ENCODE peak calls at places on chromosome 9, in four cellular contexts. U, E, S and J are unnamed samples.
A peak's percentile ranks its signal among the peaks of the same experiment; 100 is the strongest.

GRCh38 chr9:78296208-78296892 is 575 bp upstream of the PSAT1 start:
- DNase-seq in U (no peak), E (peak; percentile 62), S (no peak), J (peak; percentile 56)

GRCh38 chr9:83969602-83970001 is 10.4 kb downstream of the HNRNPK start:
- DNase-seq in U (no peak), E (no peak), S (no peak), J (no peak)

GRCh38 chr9:22840641-22841040 is 394.0 kb downstream of the DMRTA1 start:
- DNase-seq in U (no peak), E (no peak), S (no peak), J (no peak)

GRCh38 chr9:91178281-91179236 is 183.2 kb downstream of the AUH start:
- DNase-seq in U (no peak), E (no peak), S (no peak), J (no peak)

GRCh38 chr9:109143881-109144562 is 23.0 kb downstream of the FRRS1L start:
- DNase-seq in U (peak; percentile 23), E (peak; percentile 29), S (peak; percentile 72), J (peak; percentile 68)

GRCh38 chr9:77707696-77708095 is 59.6 kb upstream of the GNA14 start:
- DNase-seq in U (no peak), E (peak; percentile 62), S (no peak), J (no peak)

GRCh38 chr9:75186767-75187380 is 98.6 kb downstream of the OSTF1 start:
- DNase-seq in U (no peak), E (no peak), S (peak; percentile 12), J (no peak)

GRCh38 chr9:6646028-6646636 is 603 bp upstream of the GLDC start:
- DNase-seq in U (no peak), E (peak; percentile 18), S (no peak), J (no peak)

GRCh38 chr9:80197661-80198060 is 625.9 kb downstream of the TLE4 start:
- DNase-seq in U (no peak), E (no peak), S (no peak), J (no peak)

GRCh38 chr9:93094294-93095204 is 1.5 kb upstream of the CARD19 start:
- DNase-seq in U (no peak), E (no peak), S (no peak), J (no peak)

GRCh38 chr9:114487607-114488300 is 17.5 kb downstream of the WHRN start:
- DNase-seq in U (peak; percentile 34), E (peak; percentile 71), S (peak; percentile 78), J (peak; percentile 83)

GRCh38 chr9:118529210-118529609 is 825.0 kb downstream of the TLR4 start:
- DNase-seq in U (no peak), E (no peak), S (no peak), J (no peak)

GRCh38 chr9:133133680-133134418 is 12.8 kb upstream of the RALGDS start:
- DNase-seq in U (no peak), E (peak; percentile 91), S (peak; percentile 75), J (no peak)

GRCh38 chr9:87883274-87883673 is 597 bp downstream of the SPATA31E1 start:
- DNase-seq in U (no peak), E (no peak), S (no peak), J (peak; percentile 5)

GRCh38 chr9:76530458-76531100 is 71.6 kb downstream of the GCNT1 start:
- DNase-seq in U (no peak), E (no peak), S (no peak), J (no peak)

GRCh38 chr9:91682806-91683205 is 259.2 kb upstream of the NFIL3 start:
- DNase-seq in U (no peak), E (no peak), S (no peak), J (no peak)

GRCh38 chr9:93317495-93318094 is 133.7 kb downstream of the WNK2 start:
- DNase-seq in U (no peak), E (no peak), S (no peak), J (no peak)

GRCh38 chr9:134896834-134897583 is 16.4 kb downstream of the FCN2 start:
- DNase-seq in U (no peak), E (no peak), S (no peak), J (no peak)

GRCh38 chr9:126151031-126151670 is 175.5 kb upstream of the MVB12B start:
- DNase-seq in U (no peak), E (peak; percentile 72), S (no peak), J (no peak)

GRCh38 chr9:115204827-115205506 is 87.0 kb upstream of the TNC start:
- DNase-seq in U (no peak), E (no peak), S (no peak), J (no peak)

GRCh38 chr9:1876891-1877496 is 138.2 kb upstream of the SMARCA2 start:
- DNase-seq in U (peak; percentile 53), E (no peak), S (no peak), J (no peak)

GRCh38 chr9:107542814-107543213 is 53.2 kb upstream of the KLF4 start:
- DNase-seq in U (no peak), E (no peak), S (no peak), J (no peak)

GRCh38 chr9:95874989-95875304 is 544 bp upstream of the ERCC6L2 start:
- DNase-seq in U (no peak), E (peak; percentile 7), S (peak; percentile 47), J (peak; percentile 27)

GRCh38 chr9:87497604-87498045 is at the start of gene DAPK1:
- DNase-seq in U (no peak), E (peak; percentile 55), S (peak; percentile 81), J (peak; percentile 78)

GRCh38 chr9:21455320-21455719 is 15.1 kb downstream of the IFNA1 start:
- DNase-seq in U (no peak), E (peak; percentile 17), S (no peak), J (peak; percentile 69)

GRCh38 chr9:76216161-76216649 is 178.0 kb downstream of the RFK start:
- DNase-seq in U (no peak), E (no peak), S (no peak), J (no peak)

GRCh38 chr9:3513265-3513818 is 12.5 kb downstream of the RFX3 start:
- DNase-seq in U (no peak), E (no peak), S (no peak), J (no peak)

GRCh38 chr9:113920872-113921271 is 44.8 kb downstream of the ZNF618 start:
- DNase-seq in U (no peak), E (no peak), S (no peak), J (no peak)

GRCh38 chr9:34566972-34567371 is 22.6 kb downstream of the CNTFR start:
- DNase-seq in U (no peak), E (no peak), S (no peak), J (no peak)

GRCh38 chr9:2096376-2096970 is 81.3 kb downstream of the SMARCA2 start:
- DNase-seq in U (no peak), E (no peak), S (no peak), J (no peak)

GRCh38 chr9:125755340-125755739 is 8.2 kb downstream of the PBX3 start:
- DNase-seq in U (no peak), E (no peak), S (no peak), J (no peak)

GRCh38 chr9:7095054-7095453 is 337.3 kb downstream of the KDM4C start:
- DNase-seq in U (no peak), E (no peak), S (no peak), J (no peak)

GRCh38 chr9:133981589-133981957 is 10.6 kb downstream of the VAV2 start:
- DNase-seq in U (no peak), E (no peak), S (no peak), J (no peak)

GRCh38 chr9:123031963-123032362 is 1.5 kb upstream of the GPR21 start:
- DNase-seq in U (no peak), E (no peak), S (no peak), J (no peak)

GRCh38 chr9:36808246-36808645 is 225.8 kb downstream of the PAX5 start:
- DNase-seq in U (no peak), E (no peak), S (no peak), J (no peak)

GRCh38 chr9:16689352-16689938 is 181.0 kb downstream of the BNC2 start:
- DNase-seq in U (no peak), E (no peak), S (no peak), J (no peak)

GRCh38 chr9:8241201-8241600 is 441.6 kb upstream of the DMAC1 start:
- DNase-seq in U (no peak), E (no peak), S (no peak), J (no peak)

GRCh38 chr9:37220971-37221370 is 100.6 kb downstream of the ZCCHC7 start:
- DNase-seq in U (no peak), E (no peak), S (no peak), J (no peak)

GRCh38 chr9:123616707-123617106 is 260.7 kb downstream of the CRB2 start:
- DNase-seq in U (no peak), E (no peak), S (no peak), J (no peak)

GRCh38 chr9:18662320-18662719 is 188.4 kb downstream of the ADAMTSL1 start:
- DNase-seq in U (no peak), E (no peak), S (no peak), J (no peak)

GRCh38 chr9:18666987-18667772 is 193.2 kb downstream of the ADAMTSL1 start:
- DNase-seq in U (no peak), E (no peak), S (no peak), J (no peak)

GRCh38 chr9:18665947-18666346 is 192.0 kb downstream of the ADAMTSL1 start:
- DNase-seq in U (no peak), E (no peak), S (no peak), J (no peak)

GRCh38 chr9:18668944-18669343 is 195.0 kb downstream of the ADAMTSL1 start:
- DNase-seq in U (no peak), E (peak; percentile 20), S (no peak), J (no peak)

DNA sequence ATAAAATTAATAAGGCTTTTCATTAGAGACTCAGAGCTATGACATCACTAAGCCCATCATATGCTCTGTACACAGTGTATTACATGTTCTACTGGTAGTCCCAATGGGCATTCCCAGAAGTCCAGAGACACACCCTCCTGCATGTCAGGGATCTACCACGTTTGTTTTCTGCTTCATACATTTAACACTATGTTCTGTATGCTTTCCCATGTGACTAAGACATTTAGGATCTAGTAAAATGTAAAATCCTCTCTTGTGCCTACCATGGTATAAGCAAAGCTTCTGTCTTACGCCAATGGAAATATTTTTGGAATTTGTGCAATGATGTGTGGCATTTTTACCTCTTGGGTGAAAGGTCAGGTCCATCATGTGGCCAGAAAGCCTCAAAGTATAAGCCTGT is 192.4 kb downstream of the ADAMTSL1 start:
- DNase-seq in U (no peak), E (no peak), S (no peak), J (no peak)
- TF ChIP-seq BHLHE40 in U (no peak), E (no peak), S (no peak), J (no peak)

GRCh38 chr9:38687389-38687842 is 32.5 kb downstream of the FAM240B start:
- DNase-seq in U (no peak), E (peak; percentile 14), S (peak; percentile 39), J (no peak)
- TF ChIP-seq TARDBP in U (no peak), E (no peak), S (no peak), J (no peak)

GRCh38 chr9:136567651-136568287 is 21.9 kb upstream of the NOTCH1 start:
- DNase-seq in U (no peak), E (peak; percentile 56), S (peak; percentile 67), J (no peak)
- TF ChIP-seq BHLHE40 in U (no peak), E (peak; percentile 82), S (peak; percentile 52), J (no peak)

GRCh38 chr9:120924698-120925534 is 1.7 kb downstream of the TRAF1 start:
- DNase-seq in U (no peak), E (no peak), S (no peak), J (no peak)
- TF ChIP-seq TARDBP in U (no peak), E (no peak), S (no peak), J (no peak)